ENCODE peak calls at places on chromosomes 3 and 15, in seven cellular contexts. One of them, this sample, is unnamed.

GRCh38 chr15:39575180-39575579 is 5.7 kb upstream of the THBS1 start:
- DNase-seq in mesenchymal stem cell: no peak
- DNase-seq in neuronal stem cell: no peak
- DNase-seq in H1: no peak
- DNase-seq in IMR-90: no peak
- DNase-seq in mesendoderm: no peak
- DNase-seq in trophoblast cell: no peak
- DNase-seq in this sample: no peak

GRCh38 chr15:38308242-38308641 is 55.6 kb downstream of the SPRED1 start:
- DNase-seq in mesenchymal stem cell: no peak
- DNase-seq in neuronal stem cell: no peak
- DNase-seq in H1: no peak
- DNase-seq in IMR-90: no peak
- DNase-seq in mesendoderm: no peak
- DNase-seq in trophoblast cell: no peak
- DNase-seq in this sample: no peak

GRCh38 chr3:63979093-63979492 is 44.2 kb downstream of the PSMD6 start:
- DNase-seq in mesenchymal stem cell: no peak
- DNase-seq in neuronal stem cell: no peak
- DNase-seq in H1: no peak
- DNase-seq in IMR-90: no peak
- DNase-seq in mesendoderm: no peak
- DNase-seq in trophoblast cell: peak; percentile 71
- DNase-seq in this sample: no peak

GRCh38 chr3:123385981-123386380 is 62.9 kb downstream of the ADCY5 start:
- DNase-seq in mesenchymal stem cell: no peak
- DNase-seq in neuronal stem cell: no peak
- DNase-seq in H1: no peak
- DNase-seq in IMR-90: peak; percentile 31
- DNase-seq in mesendoderm: no peak
- DNase-seq in trophoblast cell: no peak
- DNase-seq in this sample: no peak

GRCh38 chr3:26652157-26652556 is 29.6 kb downstream of the LRRC3B start:
- DNase-seq in mesenchymal stem cell: no peak
- DNase-seq in neuronal stem cell: peak; percentile 40
- DNase-seq in H1: no peak
- DNase-seq in IMR-90: no peak
- DNase-seq in mesendoderm: no peak
- DNase-seq in trophoblast cell: no peak
- DNase-seq in this sample: no peak

GRCh38 chr3:135014575-135014974 is 219.5 kb downstream of the EPHB1 start:
- DNase-seq in mesenchymal stem cell: no peak
- DNase-seq in neuronal stem cell: no peak
- DNase-seq in H1: no peak
- DNase-seq in IMR-90: no peak
- DNase-seq in mesendoderm: no peak
- DNase-seq in trophoblast cell: peak; percentile 46
- DNase-seq in this sample: no peak

GRCh38 chr3:134449277-134449676 is 36.5 kb downstream of the ANAPC13 start:
- DNase-seq in mesenchymal stem cell: peak; percentile 32
- DNase-seq in neuronal stem cell: no peak
- DNase-seq in H1: peak; percentile 59
- DNase-seq in IMR-90: peak; percentile 45
- DNase-seq in mesendoderm: peak; percentile 84
- DNase-seq in trophoblast cell: peak; percentile 42
- DNase-seq in this sample: peak; percentile 73

GRCh38 chr15:28948036-28948435 is 62.3 kb downstream of the APBA2 start:
- DNase-seq in mesenchymal stem cell: no peak
- DNase-seq in neuronal stem cell: no peak
- DNase-seq in H1: no peak
- DNase-seq in IMR-90: no peak
- DNase-seq in mesendoderm: no peak
- DNase-seq in trophoblast cell: no peak
- DNase-seq in this sample: no peak

GRCh38 chr3:182940266-182940808 is 40.0 kb downstream of the DCUN1D1 start:
- DNase-seq in mesenchymal stem cell: no peak
- DNase-seq in neuronal stem cell: no peak
- DNase-seq in H1: no peak
- DNase-seq in IMR-90: no peak
- DNase-seq in mesendoderm: no peak
- DNase-seq in trophoblast cell: no peak
- DNase-seq in this sample: no peak

GRCh38 chr3:143731776-143732175 is 116.5 kb downstream of the SLC9A9 start:
- DNase-seq in mesenchymal stem cell: no peak
- DNase-seq in neuronal stem cell: no peak
- DNase-seq in H1: no peak
- DNase-seq in IMR-90: peak; percentile 0
- DNase-seq in mesendoderm: no peak
- DNase-seq in trophoblast cell: no peak
- DNase-seq in this sample: no peak

GRCh38 chr3:194689493-194689901 is 3.8 kb downstream of the FAM43A start:
- DNase-seq in mesenchymal stem cell: peak; percentile 60
- DNase-seq in neuronal stem cell: no peak
- DNase-seq in H1: no peak
- DNase-seq in IMR-90: peak; percentile 78
- DNase-seq in mesendoderm: peak; percentile 52
- DNase-seq in trophoblast cell: no peak
- DNase-seq in this sample: no peak

GRCh38 chr3:111819912-111820311 is 39.2 kb upstream of the PHLDB2 start:
- DNase-seq in mesenchymal stem cell: no peak
- DNase-seq in neuronal stem cell: no peak
- DNase-seq in H1: no peak
- DNase-seq in IMR-90: no peak
- DNase-seq in mesendoderm: no peak
- DNase-seq in trophoblast cell: no peak
- DNase-seq in this sample: no peak

GRCh38 chr15:45253330-45253729 is 1.3 kb downstream of the SLC28A2 start:
- DNase-seq in mesenchymal stem cell: no peak
- DNase-seq in neuronal stem cell: no peak
- DNase-seq in H1: peak; percentile 47
- DNase-seq in IMR-90: no peak
- DNase-seq in mesendoderm: peak; percentile 44
- DNase-seq in trophoblast cell: no peak
- DNase-seq in this sample: peak; percentile 49

GRCh38 chr3:99871231-99871898 is 53.7 kb downstream of the CMSS1 start:
- DNase-seq in mesenchymal stem cell: no peak
- DNase-seq in neuronal stem cell: no peak
- DNase-seq in H1: no peak
- DNase-seq in IMR-90: no peak
- DNase-seq in mesendoderm: no peak
- DNase-seq in trophoblast cell: no peak
- DNase-seq in this sample: no peak

GRCh38 chr3:27859821-27860220 is 137.7 kb upstream of the EOMES start:
- DNase-seq in mesenchymal stem cell: no peak
- DNase-seq in neuronal stem cell: no peak
- DNase-seq in H1: no peak
- DNase-seq in IMR-90: no peak
- DNase-seq in mesendoderm: no peak
- DNase-seq in trophoblast cell: no peak
- DNase-seq in this sample: no peak

GRCh38 chr15:36278219-36278618 is 301.2 kb upstream of the CDIN1 start:
- DNase-seq in mesenchymal stem cell: peak; percentile 4
- DNase-seq in neuronal stem cell: no peak
- DNase-seq in H1: no peak
- DNase-seq in IMR-90: peak; percentile 11
- DNase-seq in mesendoderm: peak; percentile 72
- DNase-seq in trophoblast cell: no peak
- DNase-seq in this sample: peak; percentile 32

GRCh38 chr15:39393575-39394335 is 187.1 kb upstream of the THBS1 start:
- DNase-seq in mesenchymal stem cell: no peak
- DNase-seq in neuronal stem cell: no peak
- DNase-seq in H1: no peak
- DNase-seq in IMR-90: no peak
- DNase-seq in mesendoderm: no peak
- DNase-seq in trophoblast cell: no peak
- DNase-seq in this sample: no peak

GRCh38 chr3:109442531-109442930 is 105.2 kb upstream of the DPPA4 start:
- DNase-seq in mesenchymal stem cell: no peak
- DNase-seq in neuronal stem cell: no peak
- DNase-seq in H1: no peak
- DNase-seq in IMR-90: no peak
- DNase-seq in mesendoderm: no peak
- DNase-seq in trophoblast cell: no peak
- DNase-seq in this sample: no peak

GRCh38 chr3:68973635-68974034 is 39.8 kb downstream of the EOGT start:
- DNase-seq in mesenchymal stem cell: no peak
- DNase-seq in neuronal stem cell: no peak
- DNase-seq in H1: no peak
- DNase-seq in IMR-90: no peak
- DNase-seq in mesendoderm: peak; percentile 25
- DNase-seq in trophoblast cell: no peak
- DNase-seq in this sample: peak; percentile 33

GRCh38 chr3:59812778-59813558 is 763.1 kb upstream of the CFAP20DC start:
- DNase-seq in mesenchymal stem cell: peak; percentile 11
- DNase-seq in neuronal stem cell: no peak
- DNase-seq in H1: no peak
- DNase-seq in IMR-90: peak; percentile 53
- DNase-seq in mesendoderm: peak; percentile 95
- DNase-seq in trophoblast cell: no peak
- DNase-seq in this sample: no peak

DNA sequence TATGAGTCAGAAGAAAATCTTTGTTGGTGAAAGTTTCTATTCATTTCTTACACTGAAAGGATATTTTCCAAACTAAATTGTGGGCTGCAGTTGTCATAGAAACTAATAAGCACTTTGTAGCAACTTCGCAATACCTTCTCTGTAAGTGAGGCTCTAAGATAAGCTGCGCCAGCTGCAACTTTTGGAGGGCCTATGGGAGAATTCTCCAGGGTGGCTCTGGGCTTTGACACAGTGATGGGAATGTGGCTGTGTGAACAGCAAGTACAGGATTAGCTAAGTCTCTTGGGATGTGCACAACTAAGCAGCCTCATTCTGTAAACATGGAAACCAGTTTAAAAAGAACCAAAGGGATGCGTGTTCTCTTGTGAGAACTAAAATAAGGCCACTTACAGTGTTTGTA is 124.6 kb upstream of the SGO1 start:
- DNase-seq in mesenchymal stem cell: no peak
- DNase-seq in neuronal stem cell: no peak
- DNase-seq in H1: no peak
- DNase-seq in IMR-90: no peak
- DNase-seq in mesendoderm: no peak
- DNase-seq in trophoblast cell: peak; percentile 62
- DNase-seq in this sample: no peak
- H3K79me1 ChIP-seq in mesenchymal stem cell: no peaks in the 10 kb centered on the region
- H3K79me1 ChIP-seq in neuronal stem cell: no peaks in the 10 kb centered on the region
- H3K79me1 ChIP-seq in H1: no peaks in the 10 kb centered on the region
- H3K79me1 ChIP-seq in IMR-90: no peaks in the 10 kb centered on the region
- H3K79me1 ChIP-seq in mesendoderm: no peaks in the 10 kb centered on the region
- H3K79me1 ChIP-seq in trophoblast cell: no peaks in the 10 kb centered on the region
- H3K79me1 ChIP-seq in this sample: no peaks in the 10 kb centered on the region

DNA sequence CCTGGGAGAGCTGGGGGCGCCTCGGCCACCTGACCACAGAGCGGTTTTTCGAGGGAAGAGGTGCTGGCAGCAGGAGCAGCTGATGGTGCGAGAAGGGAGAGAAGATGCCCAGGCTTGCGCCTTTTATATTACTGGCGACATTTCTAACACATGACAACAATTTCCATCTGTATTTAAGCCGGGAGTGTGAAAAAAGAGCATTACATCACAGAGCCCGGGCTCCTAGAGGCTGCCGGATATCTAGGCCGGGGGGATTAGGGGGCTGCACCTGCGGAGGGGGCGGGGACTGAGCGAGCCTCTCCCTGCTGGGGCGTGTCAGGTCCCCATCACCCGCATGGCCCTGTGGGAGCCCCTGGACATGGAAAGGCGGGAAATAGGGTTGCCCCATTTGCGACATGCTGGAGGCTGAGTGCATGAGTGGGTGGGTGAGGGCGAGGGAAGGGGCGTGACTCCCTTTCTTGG is 440.7 kb downstream of the MAGI1 start:
- DNase-seq in mesenchymal stem cell: no peak
- DNase-seq in neuronal stem cell: peak; percentile 58
- DNase-seq in H1: peak; percentile 84
- DNase-seq in IMR-90: no peak
- DNase-seq in mesendoderm: peak; percentile 69
- DNase-seq in trophoblast cell: no peak
- DNase-seq in this sample: peak; percentile 87
- H3K4me2 ChIP-seq in mesenchymal stem cell: peak overlapping the region; percentile 88
- H3K4me2 ChIP-seq in neuronal stem cell: peak overlapping the region; percentile 96
- H3K4me2 ChIP-seq in H1: peak overlapping the region; percentile 80
- H3K4me2 ChIP-seq in IMR-90: no peak overlapping the region
- H3K4me2 ChIP-seq in mesendoderm: peak overlapping the region; percentile 46
- H3K4me2 ChIP-seq in trophoblast cell: peak overlapping the region; percentile 70
- H3K4me2 ChIP-seq in this sample: peak overlapping the region; percentile 54

GRCh38 chr3:137709011-137709601 is 55.0 kb upstream of the SOX14 start:
- DNase-seq in mesenchymal stem cell: no peak
- DNase-seq in neuronal stem cell: peak; percentile 3
- DNase-seq in H1: no peak
- DNase-seq in IMR-90: no peak
- DNase-seq in mesendoderm: peak; percentile 57
- DNase-seq in trophoblast cell: peak; percentile 16
- DNase-seq in this sample: no peak
- H3K79me1 ChIP-seq in mesenchymal stem cell: no peaks in the 10 kb centered on the region
- H3K79me1 ChIP-seq in neuronal stem cell: no peaks in the 10 kb centered on the region
- H3K79me1 ChIP-seq in H1: no peaks in the 10 kb centered on the region
- H3K79me1 ChIP-seq in IMR-90: no peaks in the 10 kb centered on the region
- H3K79me1 ChIP-seq in mesendoderm: no peaks in the 10 kb centered on the region
- H3K79me1 ChIP-seq in trophoblast cell: no peaks in the 10 kb centered on the region
- H3K79me1 ChIP-seq in this sample: no peaks in the 10 kb centered on the region

GRCh38 chr3:43034911-43035310 is 55.8 kb downstream of the GASK1A start:
- DNase-seq in mesenchymal stem cell: no peak
- DNase-seq in neuronal stem cell: no peak
- DNase-seq in H1: no peak
- DNase-seq in IMR-90: no peak
- DNase-seq in mesendoderm: no peak
- DNase-seq in trophoblast cell: no peak
- DNase-seq in this sample: no peak

GRCh38 chr3:43036621-43037331 is 57.7 kb downstream of the GASK1A start:
- DNase-seq in mesenchymal stem cell: no peak
- DNase-seq in neuronal stem cell: no peak
- DNase-seq in H1: no peak
- DNase-seq in IMR-90: no peak
- DNase-seq in mesendoderm: no peak
- DNase-seq in trophoblast cell: no peak
- DNase-seq in this sample: peak; percentile 9

GRCh38 chr3:43041517-43041916 is 62.4 kb downstream of the GASK1A start:
- DNase-seq in mesenchymal stem cell: no peak
- DNase-seq in neuronal stem cell: no peak
- DNase-seq in H1: no peak
- DNase-seq in IMR-90: no peak
- DNase-seq in mesendoderm: no peak
- DNase-seq in trophoblast cell: no peak
- DNase-seq in this sample: no peak

GRCh38 chr3:43035801-43036340 is 56.8 kb downstream of the GASK1A start:
- DNase-seq in mesenchymal stem cell: no peak
- DNase-seq in neuronal stem cell: no peak
- DNase-seq in H1: no peak
- DNase-seq in IMR-90: no peak
- DNase-seq in mesendoderm: no peak
- DNase-seq in trophoblast cell: no peak
- DNase-seq in this sample: no peak

DNA sequence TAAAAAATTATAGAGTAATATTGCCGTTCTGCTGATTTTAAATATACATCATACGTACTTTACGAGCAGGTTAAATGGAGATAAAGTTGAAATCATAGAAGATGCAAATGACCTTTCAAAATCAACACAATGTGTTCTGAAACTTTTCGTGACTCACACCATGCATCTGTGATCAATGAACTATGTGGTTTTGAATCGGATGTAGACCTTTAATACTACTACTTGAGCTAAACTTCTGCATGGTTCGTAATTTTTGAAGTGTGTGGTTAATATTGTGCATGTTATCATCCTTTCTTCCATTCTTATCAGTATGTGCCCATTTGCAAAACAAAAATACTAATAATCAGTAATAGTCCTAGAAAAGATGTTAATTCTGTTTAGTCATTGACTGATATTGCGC is 58.9 kb downstream of the GASK1A start:
- DNase-seq in mesenchymal stem cell: no peak
- DNase-seq in neuronal stem cell: no peak
- DNase-seq in H1: no peak
- DNase-seq in IMR-90: no peak
- DNase-seq in mesendoderm: no peak
- DNase-seq in trophoblast cell: no peak
- DNase-seq in this sample: no peak
- H3K4me2 ChIP-seq in mesenchymal stem cell: no peak overlapping the region
- H3K4me2 ChIP-seq in neuronal stem cell: no peak overlapping the region
- H3K4me2 ChIP-seq in H1: no peak overlapping the region
- H3K4me2 ChIP-seq in IMR-90: no peak overlapping the region
- H3K4me2 ChIP-seq in mesendoderm: no peak overlapping the region
- H3K4me2 ChIP-seq in trophoblast cell: no peak overlapping the region
- H3K4me2 ChIP-seq in this sample: no peak overlapping the region

This sample was measured in H9.